ENCODE peak calls at places on chromosomes 12 and 14, in seven cellular contexts. One of them, this sample, is unnamed.

GRCh38 chr14:62138593-62138992 is 376.4 kb downstream of the SNAPC1 start:
- DNase-seq in dorsolateral prefrontal cortex: no peak
- DNase-seq in Peyer's patch: no peak
- DNase-seq in fibroblast of lung: peak
- DNase-seq in CD8-positive, alpha-beta T cell: no peak
- DNase-seq in CD4-positive, alpha-beta T cell: no peak
- DNase-seq in foreskin keratinocyte: no peak
- DNase-seq in this sample: no peak

GRCh38 chr12:65720739-65721138 is 103.5 kb upstream of the HMGA2 start:
- DNase-seq in dorsolateral prefrontal cortex: no peak
- DNase-seq in Peyer's patch: no peak
- DNase-seq in fibroblast of lung: peak
- DNase-seq in CD8-positive, alpha-beta T cell: no peak
- DNase-seq in CD4-positive, alpha-beta T cell: no peak
- DNase-seq in foreskin keratinocyte: no peak
- DNase-seq in this sample: no peak

GRCh38 chr14:80522936-80523335 is 311.6 kb upstream of the DIO2 start:
- DNase-seq in dorsolateral prefrontal cortex: no peak
- DNase-seq in Peyer's patch: no peak
- DNase-seq in fibroblast of lung: no peak
- DNase-seq in CD8-positive, alpha-beta T cell: no peak
- DNase-seq in CD4-positive, alpha-beta T cell: no peak
- DNase-seq in foreskin keratinocyte: no peak
- DNase-seq in this sample: no peak

GRCh38 chr12:116614194-116614885 is 55.2 kb downstream of the MAP1LC3B2 start:
- DNase-seq in dorsolateral prefrontal cortex: no peak
- DNase-seq in Peyer's patch: no peak
- DNase-seq in fibroblast of lung: no peak
- DNase-seq in CD8-positive, alpha-beta T cell: no peak
- DNase-seq in CD4-positive, alpha-beta T cell: no peak
- DNase-seq in foreskin keratinocyte: no peak
- DNase-seq in this sample: no peak

GRCh38 chr12:90682398-90682797 is 272.6 kb downstream of the CCER1 start:
- DNase-seq in dorsolateral prefrontal cortex: no peak
- DNase-seq in Peyer's patch: no peak
- DNase-seq in fibroblast of lung: peak
- DNase-seq in CD8-positive, alpha-beta T cell: no peak
- DNase-seq in CD4-positive, alpha-beta T cell: no peak
- DNase-seq in foreskin keratinocyte: no peak
- DNase-seq in this sample: no peak

GRCh38 chr14:62082779-62083178 is 320.6 kb downstream of the SNAPC1 start:
- DNase-seq in dorsolateral prefrontal cortex: no peak
- DNase-seq in Peyer's patch: no peak
- DNase-seq in fibroblast of lung: no peak
- DNase-seq in CD8-positive, alpha-beta T cell: no peak
- DNase-seq in CD4-positive, alpha-beta T cell: no peak
- DNase-seq in foreskin keratinocyte: no peak
- DNase-seq in this sample: no peak

GRCh38 chr12:46357438-46358324 is 14.9 kb downstream of the SLC38A2 start:
- DNase-seq in dorsolateral prefrontal cortex: no peak
- DNase-seq in Peyer's patch: no peak
- DNase-seq in fibroblast of lung: peak
- DNase-seq in CD8-positive, alpha-beta T cell: no peak
- DNase-seq in CD4-positive, alpha-beta T cell: no peak
- DNase-seq in foreskin keratinocyte: peak
- DNase-seq in this sample: no peak

GRCh38 chr12:106226884-106227640 is 20.8 kb downstream of the CKAP4 start:
- DNase-seq in dorsolateral prefrontal cortex: no peak
- DNase-seq in Peyer's patch: no peak
- DNase-seq in fibroblast of lung: peak
- DNase-seq in CD8-positive, alpha-beta T cell: peak
- DNase-seq in CD4-positive, alpha-beta T cell: no peak
- DNase-seq in foreskin keratinocyte: no peak
- DNase-seq in this sample: no peak

GRCh38 chr14:20609215-20610001 is 18.2 kb upstream of the RNASE12 start:
- DNase-seq in dorsolateral prefrontal cortex: peak
- DNase-seq in Peyer's patch: peak
- DNase-seq in fibroblast of lung: peak
- DNase-seq in CD8-positive, alpha-beta T cell: peak
- DNase-seq in CD4-positive, alpha-beta T cell: peak
- DNase-seq in foreskin keratinocyte: peak
- DNase-seq in this sample: peak

GRCh38 chr12:110245278-110245868 is 35.7 kb upstream of the ATP2A2 start:
- DNase-seq in dorsolateral prefrontal cortex: peak
- DNase-seq in Peyer's patch: peak
- DNase-seq in fibroblast of lung: no peak
- DNase-seq in CD8-positive, alpha-beta T cell: peak
- DNase-seq in CD4-positive, alpha-beta T cell: peak
- DNase-seq in foreskin keratinocyte: no peak
- DNase-seq in this sample: no peak

GRCh38 chr12:53300187-53300586 is 692 bp downstream of the MYG1 start:
- DNase-seq in dorsolateral prefrontal cortex: no peak
- DNase-seq in Peyer's patch: no peak
- DNase-seq in fibroblast of lung: peak
- DNase-seq in CD8-positive, alpha-beta T cell: no peak
- DNase-seq in CD4-positive, alpha-beta T cell: no peak
- DNase-seq in foreskin keratinocyte: no peak
- DNase-seq in this sample: no peak

GRCh38 chr12:272942-273906 is 10.6 kb upstream of the SLC6A13 start:
- DNase-seq in dorsolateral prefrontal cortex: no peak
- DNase-seq in Peyer's patch: no peak
- DNase-seq in fibroblast of lung: no peak
- DNase-seq in CD8-positive, alpha-beta T cell: no peak
- DNase-seq in CD4-positive, alpha-beta T cell: no peak
- DNase-seq in foreskin keratinocyte: no peak
- DNase-seq in this sample: no peak

GRCh38 chr12:89299951-89300350 is 52.4 kb downstream of the DUSP6 start:
- DNase-seq in dorsolateral prefrontal cortex: no peak
- DNase-seq in Peyer's patch: no peak
- DNase-seq in fibroblast of lung: no peak
- DNase-seq in CD8-positive, alpha-beta T cell: no peak
- DNase-seq in CD4-positive, alpha-beta T cell: no peak
- DNase-seq in foreskin keratinocyte: no peak
- DNase-seq in this sample: no peak

GRCh38 chr12:48803693-48804092 is 14.6 kb upstream of the CACNB3 start:
- DNase-seq in dorsolateral prefrontal cortex: no peak
- DNase-seq in Peyer's patch: no peak
- DNase-seq in fibroblast of lung: no peak
- DNase-seq in CD8-positive, alpha-beta T cell: no peak
- DNase-seq in CD4-positive, alpha-beta T cell: no peak
- DNase-seq in foreskin keratinocyte: no peak
- DNase-seq in this sample: no peak
- H3K27ac ChIP-seq in dorsolateral prefrontal cortex: no peak
- H3K27ac ChIP-seq in Peyer's patch: no peak
- H3K27ac ChIP-seq in fibroblast of lung: no peak
- H3K27ac ChIP-seq in CD8-positive, alpha-beta T cell: no peak
- H3K27ac ChIP-seq in CD4-positive, alpha-beta T cell: no peak
- H3K27ac ChIP-seq in foreskin keratinocyte: no peak
- H3K27ac ChIP-seq in this sample: no peak

GRCh38 chr14:90924618-90925345 is 108.6 kb upstream of the TTC7B start:
- DNase-seq in dorsolateral prefrontal cortex: no peak
- DNase-seq in Peyer's patch: no peak
- DNase-seq in fibroblast of lung: no peak
- DNase-seq in CD8-positive, alpha-beta T cell: no peak
- DNase-seq in CD4-positive, alpha-beta T cell: no peak
- DNase-seq in foreskin keratinocyte: no peak
- DNase-seq in this sample: no peak
- H3K27ac ChIP-seq in dorsolateral prefrontal cortex: no peak
- H3K27ac ChIP-seq in Peyer's patch: no peak
- H3K27ac ChIP-seq in fibroblast of lung: no peak
- H3K27ac ChIP-seq in CD8-positive, alpha-beta T cell: no peak
- H3K27ac ChIP-seq in CD4-positive, alpha-beta T cell: no peak
- H3K27ac ChIP-seq in foreskin keratinocyte: no peak
- H3K27ac ChIP-seq in this sample: no peak

GRCh38 chr14:92401561-92401960 is 78.6 kb downstream of the SLC24A4 start:
- DNase-seq in dorsolateral prefrontal cortex: no peak
- DNase-seq in Peyer's patch: no peak
- DNase-seq in fibroblast of lung: no peak
- DNase-seq in CD8-positive, alpha-beta T cell: no peak
- DNase-seq in CD4-positive, alpha-beta T cell: no peak
- DNase-seq in foreskin keratinocyte: no peak
- DNase-seq in this sample: no peak

GRCh38 chr14:92404938-92405337 is 82.0 kb downstream of the SLC24A4 start:
- DNase-seq in dorsolateral prefrontal cortex: no peak
- DNase-seq in Peyer's patch: no peak
- DNase-seq in fibroblast of lung: no peak
- DNase-seq in CD8-positive, alpha-beta T cell: no peak
- DNase-seq in CD4-positive, alpha-beta T cell: no peak
- DNase-seq in foreskin keratinocyte: no peak
- DNase-seq in this sample: no peak

GRCh38 chr14:92407395-92407794 is 84.4 kb downstream of the SLC24A4 start:
- DNase-seq in dorsolateral prefrontal cortex: no peak
- DNase-seq in Peyer's patch: no peak
- DNase-seq in fibroblast of lung: no peak
- DNase-seq in CD8-positive, alpha-beta T cell: no peak
- DNase-seq in CD4-positive, alpha-beta T cell: no peak
- DNase-seq in foreskin keratinocyte: no peak
- DNase-seq in this sample: no peak

GRCh38 chr14:92400579-92401444 is 77.8 kb downstream of the SLC24A4 start:
- DNase-seq in dorsolateral prefrontal cortex: no peak
- DNase-seq in Peyer's patch: no peak
- DNase-seq in fibroblast of lung: no peak
- DNase-seq in CD8-positive, alpha-beta T cell: no peak
- DNase-seq in CD4-positive, alpha-beta T cell: no peak
- DNase-seq in foreskin keratinocyte: no peak
- DNase-seq in this sample: no peak

DNA sequence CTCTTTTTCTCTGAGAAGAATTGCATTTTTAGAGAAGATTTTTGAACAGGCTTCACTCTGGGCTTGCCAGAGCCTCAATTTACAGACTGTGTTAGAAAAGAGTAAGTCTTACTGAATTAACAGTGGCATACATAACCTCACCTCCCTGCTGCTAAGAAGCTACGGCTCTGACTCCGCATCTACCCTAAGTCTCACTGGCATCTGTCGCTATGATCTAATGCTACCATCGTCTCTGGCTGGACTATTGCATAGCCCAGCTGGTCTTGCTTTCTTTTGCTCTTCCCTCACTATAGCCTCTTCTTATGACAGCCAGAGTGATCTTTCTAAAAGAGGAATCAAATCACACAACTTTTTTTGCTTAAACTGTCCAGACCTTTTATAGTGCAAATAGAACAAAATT is 81.0 kb downstream of the SLC24A4 start:
- DNase-seq in dorsolateral prefrontal cortex: no peak
- DNase-seq in Peyer's patch: no peak
- DNase-seq in fibroblast of lung: no peak
- DNase-seq in CD8-positive, alpha-beta T cell: no peak
- DNase-seq in CD4-positive, alpha-beta T cell: no peak
- DNase-seq in foreskin keratinocyte: no peak
- DNase-seq in this sample: no peak
- H3K27ac ChIP-seq in dorsolateral prefrontal cortex: no peak
- H3K27ac ChIP-seq in Peyer's patch: no peak
- H3K27ac ChIP-seq in fibroblast of lung: no peak
- H3K27ac ChIP-seq in CD8-positive, alpha-beta T cell: no peak
- H3K27ac ChIP-seq in CD4-positive, alpha-beta T cell: no peak
- H3K27ac ChIP-seq in foreskin keratinocyte: no peak
- H3K27ac ChIP-seq in this sample: no peak

GRCh38 chr12:124516850-124517249 is 50.6 kb downstream of the NCOR2 start:
- DNase-seq in dorsolateral prefrontal cortex: no peak
- DNase-seq in Peyer's patch: no peak
- DNase-seq in fibroblast of lung: no peak
- DNase-seq in CD8-positive, alpha-beta T cell: no peak
- DNase-seq in CD4-positive, alpha-beta T cell: no peak
- DNase-seq in foreskin keratinocyte: no peak
- DNase-seq in this sample: no peak

GRCh38 chr12:124514145-124514995 is 53.0 kb downstream of the NCOR2 start:
- DNase-seq in dorsolateral prefrontal cortex: no peak
- DNase-seq in Peyer's patch: no peak
- DNase-seq in fibroblast of lung: no peak
- DNase-seq in CD8-positive, alpha-beta T cell: no peak
- DNase-seq in CD4-positive, alpha-beta T cell: no peak
- DNase-seq in foreskin keratinocyte: no peak
- DNase-seq in this sample: no peak

GRCh38 chr12:124514996-124515932 is 52.1 kb downstream of the NCOR2 start:
- DNase-seq in dorsolateral prefrontal cortex: no peak
- DNase-seq in Peyer's patch: no peak
- DNase-seq in fibroblast of lung: no peak
- DNase-seq in CD8-positive, alpha-beta T cell: no peak
- DNase-seq in CD4-positive, alpha-beta T cell: no peak
- DNase-seq in foreskin keratinocyte: no peak
- DNase-seq in this sample: no peak

GRCh38 chr12:124517260-124518050 is 50.0 kb downstream of the NCOR2 start:
- DNase-seq in dorsolateral prefrontal cortex: peak
- DNase-seq in Peyer's patch: no peak
- DNase-seq in fibroblast of lung: peak
- DNase-seq in CD8-positive, alpha-beta T cell: no peak
- DNase-seq in CD4-positive, alpha-beta T cell: no peak
- DNase-seq in foreskin keratinocyte: no peak
- DNase-seq in this sample: no peak

GRCh38 chr12:124515981-124516380 is 51.4 kb downstream of the NCOR2 start:
- DNase-seq in dorsolateral prefrontal cortex: no peak
- DNase-seq in Peyer's patch: no peak
- DNase-seq in fibroblast of lung: no peak
- DNase-seq in CD8-positive, alpha-beta T cell: no peak
- DNase-seq in CD4-positive, alpha-beta T cell: no peak
- DNase-seq in foreskin keratinocyte: no peak
- DNase-seq in this sample: no peak
- H3K27ac ChIP-seq in dorsolateral prefrontal cortex: peak
- H3K27ac ChIP-seq in Peyer's patch: no peak
- H3K27ac ChIP-seq in fibroblast of lung: no peak
- H3K27ac ChIP-seq in CD8-positive, alpha-beta T cell: no peak
- H3K27ac ChIP-seq in CD4-positive, alpha-beta T cell: no peak
- H3K27ac ChIP-seq in foreskin keratinocyte: no peak
- H3K27ac ChIP-seq in this sample: peak

GRCh38 chr14:66482873-66483272 is 3.3 kb upstream of the CCDC196 start:
- DNase-seq in dorsolateral prefrontal cortex: no peak
- DNase-seq in Peyer's patch: no peak
- DNase-seq in fibroblast of lung: no peak
- DNase-seq in CD8-positive, alpha-beta T cell: no peak
- DNase-seq in CD4-positive, alpha-beta T cell: no peak
- DNase-seq in foreskin keratinocyte: no peak
- DNase-seq in this sample: no peak

GRCh38 chr14:66483322-66483721 is 2.8 kb upstream of the CCDC196 start:
- DNase-seq in dorsolateral prefrontal cortex: no peak
- DNase-seq in Peyer's patch: no peak
- DNase-seq in fibroblast of lung: no peak
- DNase-seq in CD8-positive, alpha-beta T cell: no peak
- DNase-seq in CD4-positive, alpha-beta T cell: no peak
- DNase-seq in foreskin keratinocyte: no peak
- DNase-seq in this sample: no peak

GRCh38 chr14:66476964-66477363 is 9.2 kb upstream of the CCDC196 start:
- DNase-seq in dorsolateral prefrontal cortex: no peak
- DNase-seq in Peyer's patch: no peak
- DNase-seq in fibroblast of lung: peak
- DNase-seq in CD8-positive, alpha-beta T cell: no peak
- DNase-seq in CD4-positive, alpha-beta T cell: no peak
- DNase-seq in foreskin keratinocyte: no peak
- DNase-seq in this sample: no peak

GRCh38 chr14:66473223-66473622 is 12.9 kb upstream of the CCDC196 start:
- DNase-seq in dorsolateral prefrontal cortex: no peak
- DNase-seq in Peyer's patch: no peak
- DNase-seq in fibroblast of lung: no peak
- DNase-seq in CD8-positive, alpha-beta T cell: no peak
- DNase-seq in CD4-positive, alpha-beta T cell: no peak
- DNase-seq in foreskin keratinocyte: no peak
- DNase-seq in this sample: no peak

GRCh38 chr14:66477567-66477966 is 8.6 kb upstream of the CCDC196 start:
- DNase-seq in dorsolateral prefrontal cortex: no peak
- DNase-seq in Peyer's patch: no peak
- DNase-seq in fibroblast of lung: no peak
- DNase-seq in CD8-positive, alpha-beta T cell: no peak
- DNase-seq in CD4-positive, alpha-beta T cell: no peak
- DNase-seq in foreskin keratinocyte: no peak
- DNase-seq in this sample: no peak
- H3K27ac ChIP-seq in dorsolateral prefrontal cortex: no peak
- H3K27ac ChIP-seq in Peyer's patch: no peak
- H3K27ac ChIP-seq in fibroblast of lung: no peak
- H3K27ac ChIP-seq in CD8-positive, alpha-beta T cell: no peak
- H3K27ac ChIP-seq in CD4-positive, alpha-beta T cell: no peak
- H3K27ac ChIP-seq in foreskin keratinocyte: no peak
- H3K27ac ChIP-seq in this sample: no peak